ENCODE peak calls at places on chromosomes 3 and 15, in seven cellular contexts. Y, Z, J, B, S, G and R are unnamed samples.

GRCh38 chr15:57784081-57784488 is 77.6 kb downstream of the POLR2M start:
- DNase-seq in B (no peak), Z (peak; percentile 79), G (peak; percentile 14), S (no peak), Y (peak; percentile 69), J (no peak), R (no peak)

GRCh38 chr3:50454671-50455070 is 48.8 kb downstream of the CACNA2D2 start:
- DNase-seq in S (no peak), G (no peak), Z (no peak), B (no peak), J (no peak), Y (no peak), R (no peak)

GRCh38 chr15:74775132-74775562 is 6.7 kb upstream of the CSK start:
- DNase-seq in B (no peak), Z (no peak), J (peak; percentile 45), G (no peak), Y (no peak), S (no peak), R (no peak)

GRCh38 chr3:48661501-48662139 is 1.1 kb downstream of the CELSR3 start:
- DNase-seq in B (peak; percentile 74), Z (peak; percentile 74), Y (no peak), J (peak; percentile 89), G (peak; percentile 43), S (peak; percentile 92), R (peak; percentile 77)

GRCh38 chr3:127938800-127939199 is 23.8 kb downstream of the KBTBD12 start:
- DNase-seq in B (no peak), G (no peak), J (no peak), Y (no peak), Z (no peak), S (no peak), R (no peak)

GRCh38 chr15:76929011-76929760 is 2.4 kb upstream of the RCN2 start:
- DNase-seq in S (no peak), Y (no peak), Z (no peak), J (no peak), B (no peak), G (no peak), R (no peak)

GRCh38 chr15:40054746-40055575 is 16.0 kb upstream of the SRP14 start:
- DNase-seq in G (no peak), S (no peak), Y (no peak), J (peak; percentile 80), Z (peak; percentile 78), B (peak; percentile 83), R (peak; percentile 70)

GRCh38 chr3:86175593-86175992 is 815.4 kb downstream of the VGLL3 start:
- DNase-seq in J (no peak), Y (no peak), B (no peak), G (no peak), Z (no peak), S (no peak), R (no peak)

GRCh38 chr15:34883633-34884032 is 85.9 kb downstream of the AQR start:
- DNase-seq in G (no peak), B (no peak), Z (no peak), Y (no peak), S (no peak), J (no peak), R (no peak)

DNA sequence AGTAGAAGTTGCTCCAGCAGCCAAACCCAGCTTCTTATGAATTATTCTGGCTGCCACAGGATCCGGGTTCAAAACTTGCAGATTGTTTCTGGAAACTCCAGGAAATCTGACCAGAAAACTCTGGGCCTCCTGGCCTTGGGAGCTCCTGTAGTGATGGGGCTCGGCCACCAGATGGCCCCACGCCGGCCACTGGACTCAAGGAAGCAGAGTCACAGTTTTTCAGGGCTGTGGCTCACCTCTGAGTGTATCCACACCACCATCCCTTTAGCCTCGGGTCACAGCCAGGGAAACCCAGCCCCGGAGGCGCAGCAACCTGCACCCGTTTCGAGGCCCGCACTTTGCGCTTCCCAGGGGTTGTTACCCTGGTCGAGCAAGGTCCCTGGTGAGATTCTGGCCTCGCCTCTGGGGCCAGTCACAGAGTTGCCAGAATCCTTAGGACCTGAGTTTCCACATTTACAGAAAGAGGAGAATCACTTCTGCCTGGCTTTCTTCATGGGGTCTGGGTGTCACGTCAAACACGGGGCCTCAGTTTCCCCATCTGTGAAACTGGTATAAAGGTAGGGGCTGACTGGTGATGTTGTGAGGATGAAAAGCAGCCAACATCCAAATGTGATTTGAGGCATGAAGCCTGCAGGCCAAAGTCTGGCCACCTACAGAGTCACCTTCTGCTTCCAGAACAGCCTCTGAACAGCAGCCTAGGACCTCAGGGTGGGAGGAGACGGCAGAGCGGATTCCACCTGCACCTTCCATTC is 53.5 kb upstream of the LCTL start:
- DNase-seq in J (peak; percentile 83), Z (peak; percentile 90), B (peak; percentile 82), S (peak; percentile 78), Y (no peak), G (peak; percentile 72), R (peak; percentile 68)
- TF ChIP-seq CTCF in J (peak; percentile 80), Z (peak; percentile 93), B (peak; percentile 84), S (peak; percentile 92), Y (peak; percentile 94), G (peak; percentile 91), R (peak; percentile 91)

GRCh38 chr3:15974647-15975046 is 176.9 kb upstream of the ANKRD28 start:
- DNase-seq in Z (no peak), Y (no peak), J (no peak), G (no peak), B (no peak), S (no peak), R (no peak)
- TF ChIP-seq CTCF in Z (no peak), Y (peak; percentile 15), J (no peak), G (peak; percentile 13), B (no peak), S (peak; percentile 24), R (peak; percentile 16)

DNA sequence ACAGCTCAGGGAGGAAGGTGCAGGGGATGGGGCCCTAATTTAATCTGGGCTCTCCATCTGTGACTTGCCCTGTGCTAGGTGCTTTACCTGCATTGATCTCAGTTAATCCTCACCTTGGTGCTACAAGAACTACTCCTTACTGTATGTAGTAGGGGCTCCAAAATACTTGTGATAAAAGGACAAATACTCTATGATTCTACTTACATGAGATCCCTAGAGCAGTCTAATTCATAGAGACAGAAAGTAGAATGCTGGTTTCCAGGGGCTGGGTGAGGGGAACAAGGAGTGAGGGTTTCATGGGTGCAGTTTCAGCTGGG is 67.2 kb downstream of the SLC6A1 start:
- DNase-seq in J (no peak), Y (no peak), Z (no peak), B (no peak), G (no peak), S (no peak), R (no peak)
- TF ChIP-seq CTCF in J (no peak), Y (no peak), Z (no peak), B (peak; percentile 8), G (no peak), S (peak; percentile 18), R (peak; percentile 43)

GRCh38 chr15:92882697-92883642 is 17.2 kb upstream of the CHD2 start:
- DNase-seq in B (peak; percentile 52), S (no peak), Z (no peak), J (peak; percentile 40), Y (no peak), G (no peak), R (peak; percentile 33)

GRCh38 chr15:92883643-92884458 is 16.3 kb upstream of the CHD2 start:
- DNase-seq in Y (no peak), Z (no peak), B (no peak), S (no peak), J (no peak), G (peak; percentile 60), R (peak; percentile 25)

GRCh38 chr15:92880796-92881569 is 19.1 kb upstream of the CHD2 start:
- DNase-seq in J (no peak), Y (no peak), G (no peak), S (no peak), Z (no peak), B (no peak), R (no peak)

GRCh38 chr15:92881570-92881837 is 18.6 kb upstream of the CHD2 start:
- DNase-seq in B (no peak), Z (no peak), Y (no peak), J (no peak), G (no peak), S (no peak), R (no peak)

GRCh38 chr15:92881838-92882696 is 18.1 kb upstream of the CHD2 start:
- DNase-seq in S (peak; percentile 97), Z (peak; percentile 99), G (peak; percentile 100), Y (peak; percentile 99), J (peak; percentile 97), B (peak; percentile 99), R (peak; percentile 99)
- TF ChIP-seq CTCF in S (no peak), Z (no peak), G (no peak), Y (no peak), J (no peak), B (no peak), R (no peak)

GRCh38 chr3:124923833-124924232 is 10.7 kb downstream of the MUC13 start:
- DNase-seq in J (no peak), B (no peak), S (no peak), Y (no peak), Z (peak; percentile 18), G (no peak), R (no peak)
- TF ChIP-seq CTCF in J (no peak), B (no peak), S (no peak), Y (peak; percentile 27), Z (no peak), G (no peak), R (no peak)

GRCh38 chr15:92418864-92419263 is 25.2 kb downstream of the ST8SIA2 start:
- DNase-seq in J (no peak), G (no peak), Y (no peak), B (no peak), Z (no peak), S (no peak), R (no peak)
- TF ChIP-seq CTCF in J (no peak), G (no peak), Y (no peak), B (no peak), Z (no peak), S (no peak), R (no peak)

GRCh38 chr3:59425942-59426341 is 376.1 kb upstream of the CFAP20DC start:
- DNase-seq in Y (no peak), G (no peak), B (no peak), S (no peak), J (no peak), Z (no peak), R (peak; percentile 83)
- TF ChIP-seq CTCF in Y (no peak), G (no peak), B (no peak), S (no peak), J (no peak), Z (no peak), R (no peak)

GRCh38 chr15:91538782-91539181 is 314.7 kb upstream of the SLCO3A1 start:
- DNase-seq in S (no peak), B (no peak), G (no peak), Y (no peak), J (no peak), Z (no peak), R (no peak)
- TF ChIP-seq CTCF in S (no peak), B (no peak), G (no peak), Y (no peak), J (no peak), Z (no peak), R (no peak)